ENCODE peak calls at places on chromosomes 2 and 18, in four cellular contexts. C, Q, I and J are unnamed samples.
A peak's percentile ranks its signal among the peaks of the same experiment; 100 is the strongest.

GRCh38 chr2:126930970-126931590 is 32.4 kb downstream of the TEX51 start:
- DNase-seq in C (no peak), Q (no peak), I (no peak), J (no peak)

GRCh38 chr2:8794923-8795825 is 42.2 kb downstream of the KIDINS220 start:
- DNase-seq in I (no peak), C (no peak), Q (no peak), J (no peak)

GRCh38 chr2:84115458-84115857 is 343.6 kb downstream of the SUCLG1 start:
- DNase-seq in C (no peak), I (no peak), Q (no peak), J (no peak)

GRCh38 chr2:5926896-5927512 is 234.8 kb downstream of the SOX11 start:
- DNase-seq in I (no peak), C (no peak), Q (no peak), J (no peak)

GRCh38 chr18:12074734-12075133 is 18.9 kb upstream of the ANKRD62 start:
- DNase-seq in I (no peak), Q (peak; percentile 16), C (no peak), J (no peak)

GRCh38 chr18:76709659-76710645 is 112.4 kb upstream of the ZNF236 start:
- DNase-seq in I (peak; percentile 33), C (peak; percentile 12), Q (peak; percentile 56), J (peak; percentile 68)

GRCh38 chr2:200756618-200757321 is 54.9 kb upstream of the BZW1 start:
- DNase-seq in I (peak; percentile 95), Q (peak; percentile 19), C (no peak), J (no peak)

GRCh38 chr18:7626922-7627440 is 59.9 kb downstream of the PTPRM start:
- DNase-seq in C (no peak), I (peak; percentile 93), Q (no peak), J (no peak)

GRCh38 chr18:22865354-22866116 is 67.6 kb upstream of the RBBP8 start:
- DNase-seq in C (no peak), I (no peak), Q (no peak), J (no peak)

GRCh38 chr18:3554091-3554601 is 104.2 kb downstream of the TGIF1 start:
- DNase-seq in Q (no peak), C (no peak), I (peak; percentile 12), J (peak; percentile 55)

GRCh38 chr18:46414863-46415262 is 242.2 kb downstream of the LOXHD1 start:
- DNase-seq in C (no peak), Q (no peak), I (no peak), J (no peak)

GRCh38 chr2:239127513-239127912 is 273.3 kb downstream of the HDAC4 start:
- DNase-seq in Q (no peak), I (peak; percentile 30), C (no peak), J (no peak)

GRCh38 chr2:1685957-1686783 is 58.1 kb downstream of the PXDN start:
- DNase-seq in C (no peak), I (no peak), Q (no peak), J (peak; percentile 51)

GRCh38 chr2:100741880-100742814 is 77.8 kb upstream of the NPAS2 start:
- DNase-seq in Q (no peak), I (peak; percentile 82), C (no peak), J (no peak)

GRCh38 chr2:152506843-152507242 is 171.9 kb downstream of the FMNL2 start:
- DNase-seq in C (peak; percentile 59), I (no peak), Q (no peak), J (no peak)

GRCh38 chr2:16111838-16112210 is 171.5 kb downstream of the MYCN start:
- DNase-seq in C (no peak), Q (no peak), I (no peak), J (no peak)

GRCh38 chr2:51795248-51795888 is 763.4 kb upstream of the NRXN1 start:
- DNase-seq in I (peak; percentile 17), C (no peak), Q (peak; percentile 8), J (peak; percentile 78)

GRCh38 chr2:10162586-10163497 is 40.3 kb downstream of the RRM2 start:
- DNase-seq in Q (peak; percentile 33), I (no peak), C (no peak), J (peak; percentile 56)

GRCh38 chr2:10039658-10040410 is 3.5 kb upstream of the KLF11 start:
- DNase-seq in C (no peak), Q (no peak), I (no peak), J (no peak)

GRCh38 chr2:231376857-231377256 is 18.7 kb upstream of the B3GNT7 start:
- DNase-seq in C (no peak), Q (no peak), I (no peak), J (peak; percentile 38)

GRCh38 chr2:135600915-135601314 is 69.6 kb downstream of the R3HDM1 start:
- DNase-seq in I (no peak), C (no peak), Q (no peak), J (no peak)

GRCh38 chr2:54416166-54416798 is 39.8 kb upstream of the SPTBN1 start:
- DNase-seq in Q (peak; percentile 16), C (no peak), I (peak; percentile 56), J (no peak)

GRCh38 chr2:208049006-208049405 is 23.7 kb upstream of the PLEKHM3 start:
- DNase-seq in I (no peak), C (no peak), Q (no peak), J (no peak)

GRCh38 chr2:232504438-232504837 is 15.8 kb upstream of the PRSS56 start:
- DNase-seq in I (no peak), Q (no peak), C (no peak), J (no peak)

GRCh38 chr2:86566158-86566827 is 3.0 kb upstream of the CHMP3 start:
- DNase-seq in C (no peak), Q (peak; percentile 55), I (no peak), J (no peak)

GRCh38 chr2:53235836-53236582 is 531.6 kb upstream of the CHAC2 start:
- DNase-seq in Q (no peak), C (no peak), I (no peak), J (no peak)

GRCh38 chr2:222690564-222691200 is 19.2 kb downstream of the MOGAT1 start:
- DNase-seq in I (peak; percentile 81), Q (peak; percentile 82), C (no peak), J (peak; percentile 83)

GRCh38 chr18:13539050-13539449 is 187.3 kb downstream of the FAM210A start:
- DNase-seq in Q (no peak), C (no peak), I (no peak), J (no peak)

GRCh38 chr2:231540017-231540416 is 9.8 kb upstream of the NMUR1 start:
- DNase-seq in I (no peak), C (no peak), Q (no peak), J (no peak)

GRCh38 chr2:18559531-18559930 is 922 bp downstream of the RDH14 start:
- DNase-seq in Q (peak; percentile 19), I (peak; percentile 5), C (no peak), J (no peak)

GRCh38 chr2:158618859-158619490 is 162.2 kb downstream of the PKP4 start:
- DNase-seq in Q (no peak), C (no peak), I (peak; percentile 32), J (no peak)

GRCh38 chr18:61865466-61866165 is 27.2 kb downstream of the RNF152 start:
- DNase-seq in C (no peak), I (no peak), Q (no peak), J (no peak)

GRCh38 chr2:415986-416610 is 128.2 kb upstream of the ALKAL2 start:
- DNase-seq in I (no peak), C (no peak), Q (no peak), J (no peak)

GRCh38 chr2:43480874-43481273 is 115.0 kb downstream of the THADA start:
- DNase-seq in I (no peak), C (no peak), Q (no peak), J (no peak)

GRCh38 chr18:55529581-55529980 is 58.4 kb downstream of the TCF4 start:
- DNase-seq in I (no peak), Q (no peak), C (no peak), J (no peak)
- TF ChIP-seq ETV6 in I (no peak), Q (no peak), C (no peak), J (no peak)

DNA sequence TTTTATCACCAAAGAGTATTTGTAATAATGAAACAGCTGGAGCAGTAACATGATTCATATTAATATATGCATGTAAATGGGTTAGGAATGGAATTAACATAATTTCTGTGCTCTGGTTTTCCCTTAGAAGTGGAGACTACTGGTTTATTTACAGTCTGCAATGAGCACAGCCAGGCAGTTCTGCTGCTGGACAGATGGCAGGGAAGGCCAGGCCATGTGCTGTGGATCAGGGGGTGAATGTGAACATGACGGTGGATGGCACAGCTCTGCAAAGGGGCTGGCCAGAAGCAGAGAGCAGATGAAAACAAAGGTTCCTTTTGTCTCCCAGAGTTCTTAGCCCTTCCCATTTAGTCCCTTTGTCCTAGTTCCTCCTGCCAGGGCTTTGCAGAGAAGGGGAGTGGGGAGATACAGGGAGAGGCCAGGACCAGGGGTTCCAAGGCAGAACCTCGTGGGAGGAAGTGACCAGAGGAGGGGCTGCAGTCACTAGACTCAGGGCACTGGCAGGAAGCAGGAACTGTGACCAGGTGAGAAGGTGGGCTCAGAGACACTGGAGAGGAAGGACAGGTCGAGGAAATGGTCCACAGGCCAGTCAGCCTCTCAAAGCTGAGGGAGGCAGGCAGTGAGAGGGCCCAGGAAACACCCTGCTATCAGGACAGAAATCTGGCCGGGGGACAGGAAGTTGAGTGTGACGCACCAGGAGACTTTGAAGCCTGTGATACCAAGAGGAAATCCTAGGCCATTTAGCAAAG is 112.9 kb upstream of the ATP8B1 start:
- DNase-seq in C (no peak), Q (peak; percentile 11), I (peak; percentile 17), J (no peak)
- TF ChIP-seq ETV6 in C (no peak), Q (no peak), I (no peak), J (no peak)

DNA sequence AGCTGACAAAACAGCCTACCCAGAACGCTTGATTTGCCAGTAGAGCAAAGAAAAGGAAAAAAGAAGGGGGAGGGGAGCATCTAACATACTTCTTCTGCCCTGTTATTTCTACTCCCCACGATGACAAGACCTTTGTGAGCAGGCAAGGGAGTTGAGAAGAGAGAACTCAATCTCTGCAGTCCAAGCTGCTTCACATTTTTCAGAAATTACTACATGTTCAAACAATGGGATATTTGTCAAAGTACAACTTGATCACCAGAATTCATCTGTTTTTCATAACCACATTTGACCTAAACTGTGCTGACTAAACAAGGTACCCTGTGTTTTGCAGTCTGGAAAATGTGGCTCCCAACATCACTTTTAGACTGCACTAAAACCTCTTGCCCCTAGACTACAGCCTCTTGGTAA is 286.7 kb downstream of the EXOC6B start:
- DNase-seq in Q (no peak), I (peak; percentile 78), C (no peak), J (no peak)
- TF ChIP-seq ETV6 in Q (no peak), I (no peak), C (no peak), J (no peak)

GRCh38 chr2:69911985-69912563 is 2.8 kb upstream of the MXD1 start:
- DNase-seq in I (peak; percentile 66), C (no peak), Q (peak; percentile 75), J (no peak)
- TF ChIP-seq ETV6 in I (no peak), C (no peak), Q (no peak), J (no peak)

GRCh38 chr2:196278491-196278911 is 107.1 kb upstream of the STK17B start:
- DNase-seq in C (no peak), I (no peak), Q (no peak), J (no peak)
- TF ChIP-seq ETV6 in C (no peak), I (no peak), Q (no peak), J (no peak)

DNA sequence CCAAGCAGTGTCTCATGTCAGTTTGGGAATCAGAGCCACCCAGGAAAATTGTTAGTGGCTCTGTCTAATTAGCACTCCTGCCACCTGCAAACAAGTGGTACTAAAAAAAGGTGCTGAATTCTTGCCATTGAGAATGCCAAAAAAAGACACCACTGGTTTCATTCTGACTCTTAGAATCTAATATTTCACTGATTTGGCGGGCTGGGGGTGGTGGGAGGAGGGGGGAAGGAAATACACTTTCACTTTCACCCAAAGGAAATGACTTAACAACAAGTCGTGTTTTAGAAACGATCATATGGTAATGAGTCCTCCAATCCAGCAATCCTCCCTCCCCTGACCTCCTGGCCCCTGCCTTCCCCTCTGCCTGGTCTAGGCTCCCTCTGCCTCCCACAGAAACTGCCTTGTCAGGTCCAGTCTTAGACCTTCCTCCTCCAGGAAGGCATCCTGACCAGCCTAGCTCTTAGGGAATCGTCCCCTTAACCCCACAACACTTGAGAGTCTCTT is 4.4 kb upstream of the KLHL29 start:
- DNase-seq in C (peak; percentile 82), Q (no peak), I (no peak), J (no peak)
- TF ChIP-seq ETV6 in C (no peak), Q (no peak), I (no peak), J (no peak)